ENCODE peak calls at places on chromosome 22, in six cellular contexts. C is HFFc6, V is GF-D8, Y is astrocyte, N is cardiac fibroblast, T is choroid plexus epithelial cell. P is an unnamed sample.

GRCh38 chr22:45704648-45705047 is 33.0 kb downstream of the ATXN10 start:
- DNase-seq in C (peak), V (no peak), Y (no peak), N (no peak), T (no peak), P (peak)

GRCh38 chr22:50546326-50547230 is 879 bp downstream of the KLHDC7B start:
- DNase-seq in C (no peak), V (no peak), Y (no peak), N (no peak), T (no peak), P (no peak)

GRCh38 chr22:29377979-29378378 is 10.4 kb downstream of the AP1B1 start:
- DNase-seq in C (no peak), V (no peak), Y (no peak), N (no peak), T (no peak), P (no peak)

GRCh38 chr22:21982338-21982965 is at the start of gene TOP3B:
- DNase-seq in C (peak), V (no peak), Y (peak), N (peak), T (peak), P (peak)

GRCh38 chr22:40806711-40807110 is 12.4 kb downstream of the SLC25A17 start:
- DNase-seq in C (no peak), V (no peak), Y (no peak), N (no peak), T (no peak), P (no peak)

GRCh38 chr22:29480512-29481264 is 670 bp downstream of the NEFH start:
- DNase-seq in C (no peak), V (no peak), Y (peak), N (peak), T (peak), P (peak)

GRCh38 chr22:39458443-39459083 is 1.8 kb downstream of the MGAT3 start:
- DNase-seq in C (no peak), V (no peak), Y (no peak), N (no peak), T (no peak), P (no peak)

GRCh38 chr22:37428649-37429586 is 1.6 kb upstream of the ELFN2 start:
- DNase-seq in C (no peak), V (no peak), Y (peak), N (peak), T (peak), P (peak)

GRCh38 chr22:46758867-46759290 is 3.6 kb upstream of the TBC1D22A start:
- DNase-seq in C (peak), V (peak), Y (peak), N (peak), T (peak), P (peak)

P was measured in GM23248.